ENCODE peak calls at places on chromosome 18, in four cellular contexts. One of them, this sample, is unnamed. For H3K36me3, the result is how much of the 10 kb centered on the place peaks cover.

GRCh38 chr18:7616661-7617060 is 49.5 kb downstream of the PTPRM start:
- DNase-seq in fibroblast of lung: no peak
- DNase-seq in WERI-Rb-1: no peak
- DNase-seq in esophagus squamous epithelium: no peak
- DNase-seq in this sample: no peak

GRCh38 chr18:934518-935123 is 29.9 kb downstream of the ADCYAP1 start:
- DNase-seq in esophagus squamous epithelium: no peak
- DNase-seq in WERI-Rb-1: no peak
- DNase-seq in fibroblast of lung: no peak
- DNase-seq in this sample: no peak

GRCh38 chr18:45521151-45521550 is 94.1 kb upstream of the SLC14A2 start:
- DNase-seq in esophagus squamous epithelium: no peak
- DNase-seq in WERI-Rb-1: no peak
- DNase-seq in fibroblast of lung: peak
- DNase-seq in this sample: peak

GRCh38 chr18:57051586-57052044 is 95.3 kb upstream of the BOD1L2 start:
- DNase-seq in esophagus squamous epithelium: no peak
- DNase-seq in fibroblast of lung: no peak
- DNase-seq in WERI-Rb-1: peak
- DNase-seq in this sample: no peak

GRCh38 chr18:24176727-24177416 is 38.0 kb downstream of the CABYR start:
- DNase-seq in esophagus squamous epithelium: no peak
- DNase-seq in fibroblast of lung: peak
- DNase-seq in WERI-Rb-1: peak
- DNase-seq in this sample: no peak

GRCh38 chr18:7117390-7118355 is at the start of gene LAMA1:
- DNase-seq in WERI-Rb-1: peak
- DNase-seq in fibroblast of lung: no peak
- DNase-seq in esophagus squamous epithelium: no peak
- DNase-seq in this sample: no peak

GRCh38 chr18:79030680-79031079 is 38.5 kb upstream of the ATP9B start:
- DNase-seq in WERI-Rb-1: no peak
- DNase-seq in fibroblast of lung: no peak
- DNase-seq in esophagus squamous epithelium: no peak
- DNase-seq in this sample: no peak

GRCh38 chr18:3554091-3554601 is 104.2 kb downstream of the TGIF1 start:
- DNase-seq in fibroblast of lung: no peak
- DNase-seq in esophagus squamous epithelium: no peak
- DNase-seq in WERI-Rb-1: no peak
- DNase-seq in this sample: no peak

GRCh38 chr18:66990909-66991308 is 387.0 kb upstream of the CDH19 start:
- DNase-seq in WERI-Rb-1: no peak
- DNase-seq in esophagus squamous epithelium: no peak
- DNase-seq in fibroblast of lung: no peak
- DNase-seq in this sample: no peak

GRCh38 chr18:26479065-26479685 is 69.2 kb downstream of the KCTD1 start:
- DNase-seq in fibroblast of lung: no peak
- DNase-seq in WERI-Rb-1: no peak
- DNase-seq in esophagus squamous epithelium: no peak
- DNase-seq in this sample: no peak

GRCh38 chr18:50340078-50340477 is 34.8 kb upstream of the SKA1 start:
- DNase-seq in fibroblast of lung: no peak
- DNase-seq in WERI-Rb-1: peak
- DNase-seq in esophagus squamous epithelium: no peak
- DNase-seq in this sample: no peak

GRCh38 chr18:50970006-50970405 is 2.2 kb downstream of the ELAC1 start:
- DNase-seq in WERI-Rb-1: no peak
- DNase-seq in esophagus squamous epithelium: no peak
- DNase-seq in fibroblast of lung: no peak
- DNase-seq in this sample: no peak

GRCh38 chr18:23238152-23238531 is 102.9 kb downstream of the CABLES1 start:
- DNase-seq in WERI-Rb-1: no peak
- DNase-seq in fibroblast of lung: peak
- DNase-seq in esophagus squamous epithelium: no peak
- DNase-seq in this sample: no peak

GRCh38 chr18:36786686-36787085 is 42.1 kb downstream of the TPGS2 start:
- DNase-seq in fibroblast of lung: peak
- DNase-seq in esophagus squamous epithelium: no peak
- DNase-seq in WERI-Rb-1: no peak
- DNase-seq in this sample: no peak

GRCh38 chr18:74623047-74623816 is 25.6 kb downstream of the ZNF407 start:
- DNase-seq in esophagus squamous epithelium: no peak
- DNase-seq in WERI-Rb-1: no peak
- DNase-seq in fibroblast of lung: peak
- DNase-seq in this sample: no peak

GRCh38 chr18:74292541-74292858 is 737 bp upstream of the CYB5A start:
- DNase-seq in WERI-Rb-1: no peak
- DNase-seq in fibroblast of lung: no peak
- DNase-seq in esophagus squamous epithelium: no peak
- DNase-seq in this sample: no peak

GRCh38 chr18:55475467-55475866 is 112.5 kb downstream of the TCF4 start:
- DNase-seq in esophagus squamous epithelium: no peak
- DNase-seq in WERI-Rb-1: no peak
- DNase-seq in fibroblast of lung: no peak
- DNase-seq in this sample: no peak

GRCh38 chr18:54558609-54559585 is 32.1 kb upstream of the DYNAP start:
- DNase-seq in esophagus squamous epithelium: no peak
- DNase-seq in fibroblast of lung: peak
- DNase-seq in WERI-Rb-1: no peak
- DNase-seq in this sample: no peak

GRCh38 chr18:26227051-26227672 is 917 bp downstream of the TAF4B start:
- DNase-seq in fibroblast of lung: peak
- DNase-seq in esophagus squamous epithelium: no peak
- DNase-seq in WERI-Rb-1: no peak
- DNase-seq in this sample: no peak

GRCh38 chr18:76380791-76381405 is 114.1 kb downstream of the ZNF516 start:
- DNase-seq in fibroblast of lung: no peak
- DNase-seq in WERI-Rb-1: no peak
- DNase-seq in esophagus squamous epithelium: no peak
- DNase-seq in this sample: no peak

GRCh38 chr18:76483780-76484179 is 11.3 kb downstream of the ZNF516 start:
- DNase-seq in fibroblast of lung: no peak
- DNase-seq in esophagus squamous epithelium: no peak
- DNase-seq in WERI-Rb-1: no peak
- DNase-seq in this sample: no peak

GRCh38 chr18:610214-610928 is 13.6 kb downstream of the CLUL1 start:
- DNase-seq in WERI-Rb-1: no peak
- DNase-seq in fibroblast of lung: no peak
- DNase-seq in esophagus squamous epithelium: no peak
- DNase-seq in this sample: no peak

GRCh38 chr18:72089432-72089831 is 454.7 kb downstream of the CBLN2 start:
- DNase-seq in esophagus squamous epithelium: no peak
- DNase-seq in fibroblast of lung: no peak
- DNase-seq in WERI-Rb-1: no peak
- DNase-seq in this sample: no peak

GRCh38 chr18:36358141-36358540 is 60.6 kb downstream of the FHOD3 start:
- DNase-seq in fibroblast of lung: no peak
- DNase-seq in WERI-Rb-1: no peak
- DNase-seq in esophagus squamous epithelium: no peak
- DNase-seq in this sample: no peak

GRCh38 chr18:23301971-23302370 is 151.1 kb upstream of the RIOK3 start:
- DNase-seq in fibroblast of lung: no peak
- DNase-seq in WERI-Rb-1: peak
- DNase-seq in esophagus squamous epithelium: no peak
- DNase-seq in this sample: no peak

GRCh38 chr18:24538421-24539264 is 78.2 kb downstream of the HRH4 start:
- DNase-seq in esophagus squamous epithelium: no peak
- DNase-seq in fibroblast of lung: no peak
- DNase-seq in WERI-Rb-1: no peak
- DNase-seq in this sample: no peak

GRCh38 chr18:48106976-48107781 is 176.7 kb upstream of the SMAD2 start:
- DNase-seq in WERI-Rb-1: no peak
- DNase-seq in esophagus squamous epithelium: no peak
- DNase-seq in fibroblast of lung: no peak
- DNase-seq in this sample: no peak

GRCh38 chr18:62187543-62188378 is 706 bp downstream of the RELCH start:
- DNase-seq in fibroblast of lung: peak
- DNase-seq in esophagus squamous epithelium: no peak
- DNase-seq in WERI-Rb-1: peak
- DNase-seq in this sample: no peak

GRCh38 chr18:76935722-76936337 is 113.5 kb downstream of the ZNF236 start:
- DNase-seq in esophagus squamous epithelium: no peak
- DNase-seq in WERI-Rb-1: no peak
- DNase-seq in fibroblast of lung: no peak
- DNase-seq in this sample: no peak

GRCh38 chr18:76808561-76808960 is 13.8 kb upstream of the ZNF236 start:
- DNase-seq in fibroblast of lung: no peak
- DNase-seq in esophagus squamous epithelium: no peak
- DNase-seq in WERI-Rb-1: no peak
- DNase-seq in this sample: no peak

GRCh38 chr18:7370812-7371211 is 139.9 kb downstream of the LRRC30 start:
- DNase-seq in fibroblast of lung: no peak
- DNase-seq in esophagus squamous epithelium: peak
- DNase-seq in WERI-Rb-1: no peak
- DNase-seq in this sample: no peak

GRCh38 chr18:44896817-44897216 is 216.1 kb downstream of the SETBP1 start:
- DNase-seq in fibroblast of lung: no peak
- DNase-seq in esophagus squamous epithelium: no peak
- DNase-seq in WERI-Rb-1: no peak
- DNase-seq in this sample: no peak

GRCh38 chr18:11970466-11971220 is 10.7 kb upstream of the IMPA2 start:
- DNase-seq in esophagus squamous epithelium: no peak
- DNase-seq in WERI-Rb-1: no peak
- DNase-seq in fibroblast of lung: peak
- DNase-seq in this sample: no peak
- TF ChIP-seq CTCF in esophagus squamous epithelium: no peak
- TF ChIP-seq CTCF in WERI-Rb-1: no peak
- TF ChIP-seq CTCF in fibroblast of lung: no peak
- TF ChIP-seq CTCF in this sample: no peak

GRCh38 chr18:40855661-40856060 is 1099.4 kb upstream of the PIK3C3 start:
- DNase-seq in esophagus squamous epithelium: no peak
- DNase-seq in fibroblast of lung: no peak
- DNase-seq in WERI-Rb-1: peak
- DNase-seq in this sample: no peak

GRCh38 chr18:40852406-40852805 is 1102.6 kb upstream of the PIK3C3 start:
- DNase-seq in esophagus squamous epithelium: no peak
- DNase-seq in WERI-Rb-1: no peak
- DNase-seq in fibroblast of lung: no peak
- DNase-seq in this sample: no peak

GRCh38 chr18:40849856-40850255 is 1105.2 kb upstream of the PIK3C3 start:
- DNase-seq in esophagus squamous epithelium: no peak
- DNase-seq in fibroblast of lung: no peak
- DNase-seq in WERI-Rb-1: no peak
- DNase-seq in this sample: no peak

DNA sequence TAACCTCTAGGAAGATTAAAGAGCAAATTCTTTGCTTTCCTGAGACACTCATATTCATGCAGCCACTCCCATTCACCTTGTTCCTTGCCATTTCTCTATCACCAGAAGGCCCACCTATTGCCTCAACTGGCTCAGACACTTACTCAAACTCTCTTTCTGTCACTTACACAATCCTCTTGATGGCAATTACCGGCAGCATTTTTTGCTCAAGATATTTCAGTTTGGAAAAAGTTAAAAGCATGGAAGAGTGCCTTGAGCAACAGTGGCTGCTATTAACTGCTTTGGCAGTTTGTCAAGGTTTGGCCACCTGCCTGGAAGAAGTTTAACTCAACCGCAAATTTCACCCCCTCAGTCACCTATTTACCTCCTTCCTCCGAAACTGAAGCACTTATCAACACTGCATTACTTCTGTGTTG is 1104.0 kb upstream of the PIK3C3 start:
- DNase-seq in fibroblast of lung: peak
- DNase-seq in WERI-Rb-1: no peak
- DNase-seq in esophagus squamous epithelium: no peak
- DNase-seq in this sample: no peak
- H3K4me3 ChIP-seq in fibroblast of lung: no peak
- H3K4me3 ChIP-seq in WERI-Rb-1: no peak
- H3K4me3 ChIP-seq in esophagus squamous epithelium: no peak
- H3K4me3 ChIP-seq in this sample: no peak

DNA sequence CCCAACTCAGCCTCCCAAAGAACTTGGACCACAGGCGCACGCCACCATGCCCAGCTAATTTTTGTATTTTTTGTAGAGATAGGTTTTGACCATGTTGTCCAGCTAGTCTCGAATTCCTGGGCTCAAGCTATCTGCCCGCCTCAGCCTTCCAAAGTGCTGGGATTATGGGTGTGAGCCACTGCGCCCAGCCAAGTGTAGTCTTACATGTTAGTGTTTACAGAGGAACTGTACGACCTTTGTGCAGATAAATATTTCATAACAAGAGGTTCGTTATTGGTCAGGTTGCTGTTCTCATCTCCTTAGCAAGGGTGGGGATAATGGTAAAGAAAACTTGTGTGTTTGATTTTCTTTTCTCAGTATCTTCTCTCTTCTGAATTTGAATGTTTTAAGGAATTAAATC is 46.5 kb downstream of the RALBP1 start:
- DNase-seq in WERI-Rb-1: no peak
- DNase-seq in fibroblast of lung: no peak
- DNase-seq in esophagus squamous epithelium: no peak
- DNase-seq in this sample: no peak
- H3K36me3 ChIP-seq in WERI-Rb-1: under half
- H3K36me3 ChIP-seq in fibroblast of lung: under half
- H3K36me3 ChIP-seq in esophagus squamous epithelium: under half
- H3K36me3 ChIP-seq in this sample: under half

DNA sequence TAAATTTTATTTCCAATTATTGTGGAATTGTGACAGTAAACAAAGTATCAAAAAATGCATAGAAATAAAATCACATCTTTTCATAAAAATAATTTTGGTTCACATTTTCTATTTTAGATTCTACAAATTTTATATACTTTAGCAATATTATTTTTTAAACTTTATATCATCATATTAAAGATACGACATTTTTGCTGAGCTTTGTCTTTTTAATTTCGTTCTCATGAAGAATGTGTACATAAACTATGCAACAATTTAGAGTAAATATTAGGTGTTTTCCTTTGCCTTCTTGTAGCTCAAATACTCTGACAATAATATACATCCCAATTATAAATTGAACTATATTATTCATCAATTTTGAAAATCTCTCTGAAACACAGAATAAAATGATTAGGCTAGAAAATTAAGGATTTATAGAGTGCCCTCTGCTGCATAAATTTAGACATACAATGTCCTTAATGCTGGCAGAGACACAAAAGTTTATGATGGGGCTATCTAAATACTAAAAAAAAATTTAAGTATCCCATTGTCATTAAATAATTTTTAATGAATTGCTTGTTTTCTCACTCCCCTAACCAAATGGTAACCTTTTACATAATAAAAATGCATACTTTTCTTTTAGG is 45.7 kb downstream of the CCDC102B start:
- DNase-seq in fibroblast of lung: peak
- DNase-seq in esophagus squamous epithelium: no peak
- DNase-seq in WERI-Rb-1: no peak
- DNase-seq in this sample: no peak
- TF ChIP-seq CTCF in fibroblast of lung: no peak
- TF ChIP-seq CTCF in esophagus squamous epithelium: no peak
- TF ChIP-seq CTCF in WERI-Rb-1: no peak
- TF ChIP-seq CTCF in this sample: no peak

GRCh38 chr18:58263733-58264469 is 219.9 kb downstream of the NEDD4L start:
- DNase-seq in fibroblast of lung: no peak
- DNase-seq in WERI-Rb-1: no peak
- DNase-seq in esophagus squamous epithelium: no peak
- DNase-seq in this sample: no peak
- H3K4me3 ChIP-seq in fibroblast of lung: no peak
- H3K4me3 ChIP-seq in WERI-Rb-1: no peak
- H3K4me3 ChIP-seq in esophagus squamous epithelium: no peak
- H3K4me3 ChIP-seq in this sample: no peak

This sample was measured in BJ.